ENCODE peak calls at places on chromosomes 1 and 21, in nine cellular contexts. One of them, this sample, is unnamed.

GRCh38 chr1:37556712-37557196 is at the start of gene DNALI1:
- DNase-seq in pancreas: peak; percentile 95
- DNase-seq in hepatocyte: peak; percentile 96
- DNase-seq in MM.1S: peak; percentile 31
- DNase-seq in psoas muscle: peak; percentile 83
- DNase-seq in colonic mucosa: peak; percentile 85
- DNase-seq in left lung: peak; percentile 88
- DNase-seq in left ventricle myocardium inferior: peak; percentile 82
- DNase-seq in upper lobe of right lung: peak; percentile 94
- DNase-seq in this sample: peak; percentile 90

GRCh38 chr1:99674665-99675064 is 28.8 kb downstream of the PALMD start:
- DNase-seq in upper lobe of right lung: no peak
- DNase-seq in psoas muscle: no peak
- DNase-seq in left ventricle myocardium inferior: no peak
- DNase-seq in left lung: no peak
- DNase-seq in hepatocyte: no peak
- DNase-seq in MM.1S: no peak
- DNase-seq in pancreas: no peak
- DNase-seq in colonic mucosa: no peak
- DNase-seq in this sample: no peak

GRCh38 chr1:41994195-41994894 is 75.6 kb upstream of the HIVEP3 start:
- DNase-seq in left ventricle myocardium inferior: no peak
- DNase-seq in colonic mucosa: no peak
- DNase-seq in psoas muscle: no peak
- DNase-seq in MM.1S: no peak
- DNase-seq in left lung: no peak
- DNase-seq in pancreas: no peak
- DNase-seq in upper lobe of right lung: no peak
- DNase-seq in hepatocyte: no peak
- DNase-seq in this sample: no peak

GRCh38 chr1:78237364-78237916 is 191.7 kb downstream of the GIPC2 start:
- DNase-seq in colonic mucosa: peak; percentile 81
- DNase-seq in MM.1S: no peak
- DNase-seq in psoas muscle: no peak
- DNase-seq in hepatocyte: peak; percentile 54
- DNase-seq in left lung: peak; percentile 66
- DNase-seq in left ventricle myocardium inferior: no peak
- DNase-seq in pancreas: no peak
- DNase-seq in upper lobe of right lung: peak; percentile 72
- DNase-seq in this sample: peak; percentile 66

GRCh38 chr1:229691362-229691761 is 65.3 kb downstream of the URB2 start:
- DNase-seq in left lung: no peak
- DNase-seq in colonic mucosa: no peak
- DNase-seq in hepatocyte: no peak
- DNase-seq in psoas muscle: no peak
- DNase-seq in pancreas: no peak
- DNase-seq in upper lobe of right lung: no peak
- DNase-seq in MM.1S: no peak
- DNase-seq in left ventricle myocardium inferior: no peak
- DNase-seq in this sample: no peak

GRCh38 chr1:38476111-38476783 is 383.3 kb downstream of the RRAGC start:
- DNase-seq in left lung: peak; percentile 53
- DNase-seq in colonic mucosa: no peak
- DNase-seq in psoas muscle: no peak
- DNase-seq in MM.1S: peak; percentile 21
- DNase-seq in upper lobe of right lung: peak; percentile 74
- DNase-seq in left ventricle myocardium inferior: no peak
- DNase-seq in hepatocyte: no peak
- DNase-seq in pancreas: no peak
- DNase-seq in this sample: peak; percentile 58

GRCh38 chr21:45869121-45870007 is 112.2 kb upstream of the COL6A1 start:
- DNase-seq in psoas muscle: no peak
- DNase-seq in MM.1S: no peak
- DNase-seq in colonic mucosa: no peak
- DNase-seq in hepatocyte: no peak
- DNase-seq in pancreas: no peak
- DNase-seq in left ventricle myocardium inferior: no peak
- DNase-seq in upper lobe of right lung: no peak
- DNase-seq in left lung: no peak
- DNase-seq in this sample: peak; percentile 24

GRCh38 chr1:27979151-27979858 is 19.5 kb downstream of the XKR8 start:
- DNase-seq in pancreas: no peak
- DNase-seq in psoas muscle: no peak
- DNase-seq in left lung: no peak
- DNase-seq in upper lobe of right lung: no peak
- DNase-seq in hepatocyte: peak; percentile 74
- DNase-seq in colonic mucosa: no peak
- DNase-seq in MM.1S: peak; percentile 52
- DNase-seq in left ventricle myocardium inferior: no peak
- DNase-seq in this sample: no peak

GRCh38 chr1:228110536-228110935 is 1.4 kb upstream of the MRPL55 start:
- DNase-seq in upper lobe of right lung: no peak
- DNase-seq in psoas muscle: no peak
- DNase-seq in pancreas: no peak
- DNase-seq in colonic mucosa: no peak
- DNase-seq in left lung: no peak
- DNase-seq in left ventricle myocardium inferior: no peak
- DNase-seq in hepatocyte: no peak
- DNase-seq in MM.1S: no peak
- DNase-seq in this sample: no peak

GRCh38 chr1:2258996-2259395 is 30.9 kb downstream of the SKI start:
- DNase-seq in left ventricle myocardium inferior: no peak
- DNase-seq in hepatocyte: no peak
- DNase-seq in MM.1S: no peak
- DNase-seq in left lung: no peak
- DNase-seq in pancreas: no peak
- DNase-seq in colonic mucosa: no peak
- DNase-seq in psoas muscle: peak; percentile 9
- DNase-seq in upper lobe of right lung: no peak
- DNase-seq in this sample: no peak

GRCh38 chr1:112358061-112358770 is 37.8 kb upstream of the CTTNBP2NL start:
- DNase-seq in pancreas: no peak
- DNase-seq in colonic mucosa: no peak
- DNase-seq in upper lobe of right lung: no peak
- DNase-seq in left lung: no peak
- DNase-seq in left ventricle myocardium inferior: no peak
- DNase-seq in psoas muscle: no peak
- DNase-seq in hepatocyte: no peak
- DNase-seq in MM.1S: no peak
- DNase-seq in this sample: no peak

GRCh38 chr1:205588691-205589445 is 42.9 kb downstream of the ELK4 start:
- DNase-seq in pancreas: no peak
- DNase-seq in left ventricle myocardium inferior: no peak
- DNase-seq in psoas muscle: no peak
- DNase-seq in colonic mucosa: no peak
- DNase-seq in upper lobe of right lung: peak; percentile 73
- DNase-seq in left lung: no peak
- DNase-seq in hepatocyte: peak; percentile 53
- DNase-seq in MM.1S: no peak
- DNase-seq in this sample: no peak

DNA sequence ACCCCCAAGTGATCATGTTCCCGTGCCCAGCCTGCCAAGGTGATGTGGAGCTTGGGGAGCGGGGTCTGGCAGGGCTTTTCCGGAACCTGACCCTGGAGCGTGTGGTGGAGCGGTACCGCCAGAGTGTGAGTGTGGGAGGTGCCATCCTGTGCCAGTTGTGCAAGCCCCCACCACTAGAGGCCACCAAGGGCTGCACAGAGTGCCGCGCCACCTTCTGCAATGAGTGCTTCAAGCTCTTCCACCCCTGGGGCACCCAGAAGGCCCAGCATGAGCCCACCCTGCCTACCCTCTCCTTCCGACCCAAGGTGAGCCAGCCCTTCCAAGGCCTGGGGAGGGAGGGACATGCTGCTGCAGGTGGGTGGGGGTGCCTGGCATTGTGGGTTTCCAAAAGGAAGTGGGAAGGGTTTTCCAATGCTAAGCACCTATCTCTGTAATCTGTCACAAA is 2.3 kb downstream of the TRIM46 start:
- DNase-seq in upper lobe of right lung: peak; percentile 77
- DNase-seq in MM.1S: peak; percentile 42
- DNase-seq in hepatocyte: no peak
- DNase-seq in left lung: no peak
- DNase-seq in left ventricle myocardium inferior: no peak
- DNase-seq in psoas muscle: no peak
- DNase-seq in colonic mucosa: peak; percentile 31
- DNase-seq in pancreas: no peak
- DNase-seq in this sample: peak; percentile 57
- H3K4me1 ChIP-seq in upper lobe of right lung: peaks cover 19% of the 10 kb centered on the region
- H3K4me1 ChIP-seq in MM.1S: peaks cover 21% of the 10 kb centered on the region
- H3K4me1 ChIP-seq in hepatocyte: peaks cover 13% of the 10 kb centered on the region
- H3K4me1 ChIP-seq in left lung: peaks cover 63% of the 10 kb centered on the region
- H3K4me1 ChIP-seq in left ventricle myocardium inferior: peaks cover 42% of the 10 kb centered on the region
- H3K4me1 ChIP-seq in psoas muscle: peaks cover 6% of the 10 kb centered on the region
- H3K4me1 ChIP-seq in colonic mucosa: peaks cover 13% of the 10 kb centered on the region
- H3K4me1 ChIP-seq in pancreas: peaks cover 3% of the 10 kb centered on the region
- H3K4me1 ChIP-seq in this sample: peaks cover 35% of the 10 kb centered on the region

GRCh38 chr1:16017461-16018303 is at the start of gene HSPB7:
- DNase-seq in left lung: peak; percentile 62
- DNase-seq in upper lobe of right lung: peak; percentile 77
- DNase-seq in psoas muscle: peak; percentile 93
- DNase-seq in colonic mucosa: peak; percentile 50
- DNase-seq in MM.1S: no peak
- DNase-seq in left ventricle myocardium inferior: peak; percentile 90
- DNase-seq in pancreas: no peak
- DNase-seq in hepatocyte: peak; percentile 90
- DNase-seq in this sample: peak; percentile 69
- H3K4me1 ChIP-seq in left lung: peaks cover 11% of the 10 kb centered on the region
- H3K4me1 ChIP-seq in upper lobe of right lung: peaks cover 23% of the 10 kb centered on the region
- H3K4me1 ChIP-seq in psoas muscle: peaks cover 57% of the 10 kb centered on the region
- H3K4me1 ChIP-seq in colonic mucosa: peaks cover 4% of the 10 kb centered on the region
- H3K4me1 ChIP-seq in MM.1S: peaks cover 1% of the 10 kb centered on the region
- H3K4me1 ChIP-seq in left ventricle myocardium inferior: peaks cover 85% of the 10 kb centered on the region
- H3K4me1 ChIP-seq in pancreas: peaks cover 12% of the 10 kb centered on the region
- H3K4me1 ChIP-seq in hepatocyte: peaks cover 51% of the 10 kb centered on the region
- H3K4me1 ChIP-seq in this sample: peaks cover 41% of the 10 kb centered on the region

DNA sequence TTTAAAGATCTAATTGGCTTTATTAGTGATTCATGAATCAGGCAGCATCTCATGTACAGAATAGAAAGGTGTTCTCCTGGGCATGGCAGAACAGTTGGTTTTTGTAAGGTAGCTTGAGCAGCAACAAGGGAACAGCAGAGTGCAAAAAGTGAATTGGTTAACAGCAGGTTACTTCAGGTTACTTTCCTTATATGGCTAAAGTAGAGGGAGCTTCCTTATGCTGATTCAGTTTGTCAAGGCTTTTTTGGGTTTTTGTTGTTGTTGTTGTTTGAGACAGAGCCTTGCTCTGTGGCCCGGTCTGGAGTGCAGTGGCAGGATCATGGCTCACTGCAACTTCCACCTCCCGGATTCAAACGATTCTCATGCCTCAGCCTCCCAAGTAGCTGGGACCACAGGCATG is 132.8 kb downstream of the CDC7 start:
- DNase-seq in hepatocyte: no peak
- DNase-seq in pancreas: no peak
- DNase-seq in colonic mucosa: no peak
- DNase-seq in left ventricle myocardium inferior: no peak
- DNase-seq in upper lobe of right lung: no peak
- DNase-seq in psoas muscle: no peak
- DNase-seq in MM.1S: no peak
- DNase-seq in left lung: no peak
- DNase-seq in this sample: no peak
- H3K4me1 ChIP-seq in hepatocyte: no peaks in the 10 kb centered on the region
- H3K4me1 ChIP-seq in pancreas: no peaks in the 10 kb centered on the region
- H3K4me1 ChIP-seq in colonic mucosa: no peaks in the 10 kb centered on the region
- H3K4me1 ChIP-seq in left ventricle myocardium inferior: no peaks in the 10 kb centered on the region
- H3K4me1 ChIP-seq in upper lobe of right lung: no peaks in the 10 kb centered on the region
- H3K4me1 ChIP-seq in psoas muscle: no peaks in the 10 kb centered on the region
- H3K4me1 ChIP-seq in MM.1S: no peaks in the 10 kb centered on the region
- H3K4me1 ChIP-seq in left lung: no peaks in the 10 kb centered on the region
- H3K4me1 ChIP-seq in this sample: no peaks in the 10 kb centered on the region

GRCh38 chr1:54360165-54361005 is 45.8 kb downstream of the SSBP3 start:
- DNase-seq in left ventricle myocardium inferior: no peak
- DNase-seq in pancreas: no peak
- DNase-seq in left lung: no peak
- DNase-seq in colonic mucosa: no peak
- DNase-seq in MM.1S: peak; percentile 42
- DNase-seq in upper lobe of right lung: no peak
- DNase-seq in hepatocyte: no peak
- DNase-seq in psoas muscle: no peak
- DNase-seq in this sample: no peak

GRCh38 chr1:54357967-54358366 is 48.2 kb downstream of the SSBP3 start:
- DNase-seq in colonic mucosa: peak; percentile 45
- DNase-seq in psoas muscle: no peak
- DNase-seq in left lung: no peak
- DNase-seq in pancreas: no peak
- DNase-seq in MM.1S: no peak
- DNase-seq in upper lobe of right lung: no peak
- DNase-seq in hepatocyte: no peak
- DNase-seq in left ventricle myocardium inferior: no peak
- DNase-seq in this sample: no peak

GRCh38 chr1:54361342-54361741 is 44.9 kb downstream of the SSBP3 start:
- DNase-seq in colonic mucosa: no peak
- DNase-seq in upper lobe of right lung: no peak
- DNase-seq in psoas muscle: no peak
- DNase-seq in pancreas: no peak
- DNase-seq in left ventricle myocardium inferior: no peak
- DNase-seq in hepatocyte: no peak
- DNase-seq in MM.1S: no peak
- DNase-seq in left lung: no peak
- DNase-seq in this sample: no peak

GRCh38 chr1:54358503-54359168 is 47.6 kb downstream of the SSBP3 start:
- DNase-seq in left lung: no peak
- DNase-seq in hepatocyte: no peak
- DNase-seq in upper lobe of right lung: no peak
- DNase-seq in pancreas: no peak
- DNase-seq in left ventricle myocardium inferior: peak; percentile 73
- DNase-seq in psoas muscle: no peak
- DNase-seq in MM.1S: no peak
- DNase-seq in colonic mucosa: no peak
- DNase-seq in this sample: no peak

DNA sequence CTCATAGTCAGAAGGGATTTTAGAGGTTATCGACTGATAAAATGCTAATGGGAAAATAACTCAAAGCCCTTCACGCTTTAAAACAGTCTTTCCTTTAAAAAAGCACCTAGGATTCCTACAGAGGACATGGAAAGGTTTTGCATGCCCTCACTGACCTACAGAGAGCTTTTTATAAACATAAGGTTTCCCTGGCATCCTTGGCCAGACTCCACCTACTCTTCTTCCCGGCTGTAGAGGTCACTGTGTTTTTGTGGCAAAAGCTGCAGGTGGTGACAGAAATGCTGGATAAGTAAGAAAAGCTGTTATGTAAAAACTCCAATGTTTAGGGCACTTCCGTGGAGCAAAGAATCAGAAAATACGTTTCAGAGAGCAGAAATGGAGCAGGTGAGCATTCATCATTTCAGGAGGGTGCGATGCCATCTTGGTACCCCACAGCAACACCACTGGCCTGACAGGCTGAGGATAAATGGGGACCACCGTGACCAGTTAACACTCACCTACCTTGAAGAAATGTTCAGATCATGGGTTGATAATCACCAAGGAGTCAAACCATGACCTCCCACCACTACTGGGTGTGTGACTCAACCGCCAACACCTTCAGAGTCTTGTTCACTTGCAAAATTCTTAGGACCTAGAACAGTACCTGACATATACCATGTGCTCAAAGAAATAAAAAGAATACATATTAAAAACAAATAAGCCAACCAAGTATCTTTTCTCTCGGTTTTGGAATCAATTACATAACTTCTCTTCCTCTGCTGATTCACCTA is 46.6 kb downstream of the SSBP3 start:
- DNase-seq in colonic mucosa: no peak
- DNase-seq in upper lobe of right lung: no peak
- DNase-seq in psoas muscle: no peak
- DNase-seq in MM.1S: no peak
- DNase-seq in left ventricle myocardium inferior: no peak
- DNase-seq in hepatocyte: no peak
- DNase-seq in pancreas: no peak
- DNase-seq in left lung: no peak
- DNase-seq in this sample: no peak
- H3K4me1 ChIP-seq in colonic mucosa: peaks cover 25% of the 10 kb centered on the region
- H3K4me1 ChIP-seq in upper lobe of right lung: peaks cover 39% of the 10 kb centered on the region
- H3K4me1 ChIP-seq in psoas muscle: peaks cover 69% of the 10 kb centered on the region
- H3K4me1 ChIP-seq in MM.1S: peaks cover 11% of the 10 kb centered on the region
- H3K4me1 ChIP-seq in left ventricle myocardium inferior: peaks cover 97% of the 10 kb centered on the region
- H3K4me1 ChIP-seq in hepatocyte: peaks cover 39% of the 10 kb centered on the region
- H3K4me1 ChIP-seq in pancreas: peaks cover 15% of the 10 kb centered on the region
- H3K4me1 ChIP-seq in left lung: peaks cover 35% of the 10 kb centered on the region
- H3K4me1 ChIP-seq in this sample: peaks cover 57% of the 10 kb centered on the region

This sample was measured in lower lobe of right lung.